ENCODE peak calls at places on chromosome 2, in six cellular contexts. L is H1, U is K562, I is HCT116, N is HepG2, R is GM12878. W is an unnamed sample. For H3K4me1, the result is how much of the 10 kb centered on the place peaks cover.

GRCh38 chr2:132009874-132010521 is 151.8 kb downstream of the ANKRD30BL start:
- DNase-seq in L (no peak), U (peak), I (no peak), N (no peak), R (no peak), W (no peak)

GRCh38 chr2:132424526-132425121 is 8.0 kb downstream of the GPR39 start:
- DNase-seq in L (no peak), U (no peak), I (no peak), N (peak), R (no peak), W (no peak)

GRCh38 chr2:235768606-235769005 is 274.8 kb downstream of the AGAP1 start:
- DNase-seq in L (no peak), U (no peak), I (no peak), N (no peak), R (no peak), W (no peak)

GRCh38 chr2:138010890-138011289 is 46.6 kb downstream of the HNMT start:
- DNase-seq in L (no peak), U (no peak), I (no peak), N (no peak), R (no peak), W (no peak)

GRCh38 chr2:199228887-199229819 is 228.6 kb downstream of the SATB2 start:
- DNase-seq in L (no peak), U (peak), I (no peak), N (no peak), R (peak), W (no peak)

GRCh38 chr2:239024226-239024625 is 176.3 kb downstream of the TWIST2 start:
- DNase-seq in L (no peak), U (no peak), I (no peak), N (no peak), R (no peak), W (no peak)

GRCh38 chr2:100291152-100291970 is 30.9 kb downstream of the LONRF2 start:
- DNase-seq in L (no peak), U (peak), I (peak), N (peak), R (no peak), W (peak)

GRCh38 chr2:36871068-36871707 is 95.1 kb downstream of the STRN start:
- DNase-seq in L (no peak), U (no peak), I (no peak), N (no peak), R (no peak), W (no peak)

GRCh38 chr2:181438298-181438697 is 18.9 kb upstream of the ITGA4 start:
- DNase-seq in L (no peak), U (no peak), I (peak), N (no peak), R (no peak), W (no peak)

GRCh38 chr2:234548720-234549420 is 52.0 kb upstream of the ARL4C start:
- DNase-seq in L (no peak), U (no peak), I (no peak), N (no peak), R (no peak), W (no peak)

GRCh38 chr2:186995092-186995491 is 146.1 kb upstream of the ZSWIM2 start:
- DNase-seq in L (no peak), U (no peak), I (no peak), N (no peak), R (no peak), W (no peak)

GRCh38 chr2:37449686-37450392 is 105.4 kb downstream of the QPCT start:
- DNase-seq in L (no peak), U (no peak), I (no peak), N (no peak), R (no peak), W (no peak)

GRCh38 chr2:194252127-194252526 is 1404.9 kb upstream of the SLC39A10 start:
- DNase-seq in L (no peak), U (no peak), I (no peak), N (no peak), R (no peak), W (no peak)

GRCh38 chr2:37232131-37232933 is 874 bp downstream of the NDUFAF7 start:
- DNase-seq in L (no peak), U (peak), I (no peak), N (peak), R (no peak), W (no peak)

GRCh38 chr2:101479810-101480209 is 4.9 kb upstream of the RFX8 start:
- DNase-seq in L (no peak), U (no peak), I (no peak), N (no peak), R (no peak), W (no peak)

GRCh38 chr2:30865892-30866681 is 58.8 kb upstream of the CAPN13 start:
- DNase-seq in L (no peak), U (no peak), I (no peak), N (no peak), R (no peak), W (no peak)

GRCh38 chr2:2843969-2844548 is 513.0 kb upstream of the MYT1L start:
- DNase-seq in L (no peak), U (peak), I (peak), N (peak), R (no peak), W (no peak)

GRCh38 chr2:25165992-25166618 is 2.3 kb downstream of the POMC start:
- DNase-seq in L (no peak), U (peak), I (peak), N (peak), R (peak), W (no peak)

GRCh38 chr2:328761-329160 is 40.9 kb upstream of the ALKAL2 start:
- DNase-seq in L (no peak), U (no peak), I (no peak), N (no peak), R (no peak), W (peak)

GRCh38 chr2:101658387-101658786 is 39.1 kb upstream of the MAP4K4 start:
- DNase-seq in L (no peak), U (no peak), I (no peak), N (no peak), R (no peak), W (no peak)

GRCh38 chr2:159617080-159617479 is 732 bp upstream of the BAZ2B start:
- DNase-seq in L (no peak), U (no peak), I (no peak), N (no peak), R (no peak), W (no peak)

DNA sequence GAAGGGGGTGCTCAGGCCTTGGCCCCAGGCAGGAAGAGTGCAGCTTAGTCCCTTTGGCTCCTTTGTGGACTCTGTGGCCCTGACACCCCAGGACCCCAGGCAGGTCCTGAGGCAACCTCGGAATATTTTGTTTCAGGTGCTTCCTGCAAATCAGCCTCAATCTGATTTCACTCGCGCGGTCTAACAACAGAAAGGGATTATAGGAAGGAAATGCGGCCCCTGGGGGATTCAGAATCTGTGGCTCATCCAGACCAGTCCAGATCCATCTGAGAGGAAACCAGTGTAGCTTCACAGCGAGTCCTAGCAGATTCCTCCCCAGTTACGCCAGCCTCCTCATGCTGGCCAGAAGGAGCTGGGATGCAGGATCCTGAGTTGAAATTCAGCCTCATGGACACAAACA is 59.5 kb upstream of the YWHAQ start:
- DNase-seq in L (no peak), U (no peak), I (no peak), N (no peak), R (no peak), W (peak)
- TF ChIP-seq ZNF274 in L (no peak), U (no peak), I (no peak), N (no peak), R (no peak), W (no peak)

DNA sequence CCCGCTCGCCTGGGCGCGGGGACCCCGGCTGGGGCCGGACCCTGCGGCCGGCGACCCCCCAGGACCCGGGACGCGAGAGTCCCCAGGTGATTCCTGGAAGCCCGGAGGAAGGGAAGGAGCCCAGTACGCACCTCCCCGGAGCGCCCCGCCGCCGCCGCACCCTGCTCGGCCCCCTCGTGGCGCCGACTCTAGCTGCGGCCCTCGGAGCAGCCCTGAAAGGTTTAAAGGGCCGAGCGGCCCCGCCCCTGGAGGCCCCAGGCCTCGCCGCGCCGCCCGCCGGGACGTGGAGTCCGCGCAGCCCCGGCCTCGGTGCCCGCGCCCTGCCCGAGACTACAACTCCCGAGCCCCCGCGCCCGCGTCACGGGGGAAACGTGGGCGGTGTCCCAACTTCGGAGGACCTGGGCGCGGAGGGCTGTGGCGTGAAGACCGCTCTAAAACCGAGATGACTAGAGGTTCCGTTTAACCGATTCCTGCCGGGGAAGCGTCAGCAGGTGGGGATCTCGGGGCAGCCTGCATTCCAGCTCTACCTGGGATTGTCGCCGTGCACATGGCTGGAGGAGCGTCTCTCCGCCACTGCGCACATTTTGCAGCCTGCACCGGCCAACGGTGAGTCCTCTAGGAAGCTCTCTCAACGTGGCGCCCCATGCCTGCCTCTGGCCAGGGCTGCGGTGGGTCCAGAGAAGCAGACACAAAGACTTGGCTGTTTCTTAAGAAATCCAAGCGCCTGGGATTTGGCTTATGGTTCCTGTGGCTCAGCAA is at the start of gene TMEM150A:
- DNase-seq in L (peak), U (peak), I (peak), N (peak), R (peak), W (peak)
- H3K4me1 ChIP-seq in L (under half), U (under half), I (under half), N (half or more), R (under half), W (under half)

DNA sequence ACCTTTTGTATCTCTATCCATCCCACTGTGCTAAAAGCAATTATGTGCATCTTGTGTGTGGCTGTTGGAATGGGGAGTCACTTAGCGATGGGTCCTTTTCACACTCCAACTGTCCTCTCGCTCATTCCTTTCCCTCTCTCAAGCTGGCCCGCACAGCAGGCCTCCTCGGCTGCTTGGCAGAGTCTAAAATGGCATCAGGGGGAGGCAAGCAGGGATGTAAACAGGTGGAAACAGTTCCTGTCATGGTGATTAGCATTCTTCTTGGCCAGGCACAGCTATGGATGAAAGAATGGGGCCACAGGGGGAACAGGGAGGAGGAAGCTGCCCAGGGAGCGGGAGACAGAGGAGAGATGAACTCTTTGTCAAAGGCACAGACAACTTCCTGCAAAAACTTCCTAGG is 56.2 kb upstream of the LRPPRC start:
- DNase-seq in L (no peak), U (no peak), I (no peak), N (no peak), R (no peak), W (peak)
- TF ChIP-seq ZNF274 in L (no peak), U (no peak), I (no peak), N (no peak), R (no peak), W (no peak)

GRCh38 chr2:16323131-16323520 is 342.5 kb downstream of the CYRIA start:
- DNase-seq in L (no peak), U (no peak), I (no peak), N (no peak), R (no peak), W (no peak)
- H3K4me1 ChIP-seq in L (under half), U (under half), I (under half), N (under half), R (under half), W (under half)

GRCh38 chr2:128584296-128584900 is 265.7 kb upstream of the HS6ST1 start:
- DNase-seq in L (no peak), U (no peak), I (no peak), N (no peak), R (no peak), W (no peak)

GRCh38 chr2:128581849-128582244 is 263.2 kb upstream of the HS6ST1 start:
- DNase-seq in L (no peak), U (no peak), I (no peak), N (no peak), R (no peak), W (no peak)

GRCh38 chr2:128580988-128581848 is 262.6 kb upstream of the HS6ST1 start:
- DNase-seq in L (no peak), U (no peak), I (no peak), N (no peak), R (no peak), W (no peak)

GRCh38 chr2:128589681-128590080 is 271.0 kb upstream of the HS6ST1 start:
- DNase-seq in L (no peak), U (no peak), I (no peak), N (no peak), R (no peak), W (no peak)

DNA sequence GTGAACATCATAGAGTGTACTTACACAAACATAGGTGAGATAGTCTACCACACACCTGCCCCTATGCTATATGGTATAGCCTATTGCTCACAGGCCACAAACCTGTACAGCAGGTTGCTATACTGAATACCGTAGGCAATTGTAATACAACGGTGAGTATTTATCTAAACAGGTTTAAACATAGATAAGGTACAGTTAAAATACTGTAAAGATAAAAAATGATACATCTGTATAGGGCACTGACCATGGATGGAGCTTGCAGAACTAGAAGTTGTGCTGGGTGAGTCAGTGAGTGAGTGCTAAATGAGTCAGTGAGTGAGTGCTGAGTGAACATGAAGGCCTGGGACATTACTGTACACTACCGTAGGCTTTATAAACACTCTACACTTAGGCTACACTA is 267.0 kb upstream of the HS6ST1 start:
- DNase-seq in L (no peak), U (no peak), I (no peak), N (no peak), R (no peak), W (no peak)
- TF ChIP-seq ZNF274 in L (no peak), U (no peak), I (no peak), N (no peak), R (no peak), W (no peak)

GRCh38 chr2:176832086-176832485 is 380.5 kb upstream of the HNRNPA3 start:
- DNase-seq in L (no peak), U (no peak), I (no peak), N (no peak), R (no peak), W (no peak)
- H3K4me1 ChIP-seq in L (under half), U (under half), I (under half), N (under half), R (under half), W (under half)

GRCh38 chr2:46847185-46847710 is 68.4 kb downstream of the MCFD2 start:
- DNase-seq in L (no peak), U (no peak), I (no peak), N (peak), R (no peak), W (no peak)
- TF ChIP-seq ZNF274 in L (no peak), U (no peak), I (no peak), N (no peak), R (no peak), W (no peak)

DNA sequence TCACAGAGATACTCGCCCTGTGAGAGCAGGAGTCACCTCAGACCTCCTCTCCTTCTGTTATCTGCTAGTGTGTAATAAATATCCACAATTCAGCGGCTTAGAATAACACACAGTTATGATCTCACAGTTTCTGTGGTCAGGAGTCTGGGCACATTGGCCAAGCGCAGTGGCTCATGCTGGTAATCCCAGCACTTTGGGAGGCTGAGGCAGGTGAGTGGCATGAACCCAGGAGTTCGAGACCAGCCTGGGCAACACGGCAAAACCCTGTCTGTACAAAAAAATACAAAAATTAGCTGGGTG is 77.8 kb downstream of the LRRFIP1 start:
- DNase-seq in L (no peak), U (no peak), I (no peak), N (no peak), R (no peak), W (no peak)
- H3K4me1 ChIP-seq in L (under half), U (under half), I (under half), N (under half), R (under half), W (under half)

GRCh38 chr2:53630001-53630606 is 137.5 kb upstream of the CHAC2 start:
- DNase-seq in L (no peak), U (no peak), I (no peak), N (no peak), R (no peak), W (no peak)

GRCh38 chr2:53632126-53632460 is 135.5 kb upstream of the CHAC2 start:
- DNase-seq in L (no peak), U (no peak), I (no peak), N (no peak), R (no peak), W (no peak)

GRCh38 chr2:53633441-53633840 is 134.2 kb upstream of the CHAC2 start:
- DNase-seq in L (no peak), U (no peak), I (no peak), N (peak), R (no peak), W (no peak)

GRCh38 chr2:53631313-53632125 is 136.1 kb upstream of the CHAC2 start:
- DNase-seq in L (no peak), U (no peak), I (no peak), N (no peak), R (no peak), W (no peak)

GRCh38 chr2:53632714-53633113 is 134.9 kb upstream of the CHAC2 start:
- DNase-seq in L (no peak), U (no peak), I (no peak), N (no peak), R (no peak), W (no peak)
- TF ChIP-seq ZNF274 in L (no peak), U (no peak), I (no peak), N (no peak), R (no peak), W (no peak)

GRCh38 chr2:47070155-47070919 is 84.8 kb downstream of the STPG4 start:
- DNase-seq in L (no peak), U (no peak), I (no peak), N (peak), R (no peak), W (no peak)

GRCh38 chr2:47072728-47073191 is 82.3 kb downstream of the STPG4 start:
- DNase-seq in L (no peak), U (no peak), I (no peak), N (no peak), R (no peak), W (no peak)

GRCh38 chr2:47069628-47070154 is 85.4 kb downstream of the STPG4 start:
- DNase-seq in L (peak), U (no peak), I (peak), N (peak), R (no peak), W (peak)

GRCh38 chr2:47072018-47072691 is 83.0 kb downstream of the STPG4 start:
- DNase-seq in L (no peak), U (no peak), I (no peak), N (no peak), R (no peak), W (no peak)

GRCh38 chr2:47070920-47071824 is 83.9 kb downstream of the STPG4 start:
- DNase-seq in L (no peak), U (no peak), I (no peak), N (peak), R (peak), W (no peak)
- H3K4me1 ChIP-seq in L (under half), U (under half), I (half or more), N (half or more), R (under half), W (under half)